ENCODE peak calls at places on chromosomes 2 and 18, in seven cellular contexts. G, K, N, C, J, V and B are unnamed samples.
A peak's percentile ranks its signal among the peaks of the same experiment; 100 is the strongest.

GRCh38 chr2:142684667-142685066 is 192.8 kb upstream of the KYNU start:
- DNase-seq in V (no peak), K (no peak), J (no peak), N (no peak), C (no peak), G (no peak), B (no peak)

GRCh38 chr2:10392548-10392947 is 55.6 kb downstream of the ODC1 start:
- DNase-seq in C (no peak), K (no peak), J (no peak), V (no peak), G (no peak), N (no peak), B (no peak)

GRCh38 chr2:169066817-169067356 is 2.5 kb upstream of the DHRS9 start:
- DNase-seq in V (no peak), N (no peak), J (no peak), K (no peak), G (no peak), C (no peak), B (no peak)

GRCh38 chr2:25479761-25480160 is 138.0 kb upstream of the DNMT3A start:
- DNase-seq in K (no peak), N (no peak), J (no peak), G (no peak), C (no peak), V (no peak), B (no peak)

GRCh38 chr18:39500320-39500719 is 1934.7 kb upstream of the CELF4 start:
- DNase-seq in N (no peak), J (no peak), G (no peak), C (no peak), V (no peak), K (no peak), B (no peak)

GRCh38 chr18:54119524-54120019 is 104.9 kb downstream of the MBD2 start:
- DNase-seq in V (no peak), J (no peak), C (peak; percentile 32), G (no peak), K (no peak), N (peak; percentile 81), B (peak; percentile 5)

GRCh38 chr18:79554945-79555645 is 124.5 kb upstream of the CTDP1 start:
- DNase-seq in J (no peak), V (no peak), C (no peak), K (peak; percentile 42), N (no peak), G (peak; percentile 21), B (no peak)

GRCh38 chr2:164868563-164869419 is 27.2 kb upstream of the COBLL1 start:
- DNase-seq in G (no peak), N (no peak), K (no peak), C (no peak), J (no peak), V (no peak), B (no peak)

GRCh38 chr2:72888438-72889202 is 1.4 kb downstream of the SPR start:
- DNase-seq in C (no peak), K (no peak), V (no peak), G (no peak), N (no peak), J (no peak), B (no peak)

GRCh38 chr2:46854260-46854659 is 61.3 kb downstream of the MCFD2 start:
- DNase-seq in G (no peak), N (peak; percentile 80), K (no peak), C (no peak), J (no peak), V (no peak), B (no peak)

GRCh38 chr18:31553800-31554199 is 37.9 kb upstream of the TTR start:
- DNase-seq in K (no peak), C (no peak), J (no peak), V (no peak), G (no peak), N (no peak), B (no peak)

GRCh38 chr2:196551014-196551413 is 88.5 kb upstream of the CCDC150 start:
- DNase-seq in K (no peak), N (no peak), J (no peak), C (no peak), V (no peak), G (no peak), B (no peak)

GRCh38 chr2:173716458-173717052 is 248.6 kb downstream of the SP3 start:
- DNase-seq in J (no peak), K (no peak), G (no peak), C (no peak), V (no peak), N (no peak), B (no peak)

GRCh38 chr18:58218111-58218510 is 174.1 kb downstream of the NEDD4L start:
- DNase-seq in J (no peak), K (no peak), N (peak; percentile 41), C (no peak), V (no peak), G (no peak), B (no peak)

GRCh38 chr18:21672868-21673267 is 31.7 kb downstream of the ABHD3 start:
- DNase-seq in N (peak; percentile 11), J (peak; percentile 59), V (no peak), C (peak; percentile 40), G (peak; percentile 73), K (peak; percentile 77), B (peak; percentile 13)

GRCh38 chr18:34796013-34796657 is 86.0 kb downstream of the DTNA start:
- DNase-seq in V (no peak), K (no peak), C (no peak), N (no peak), G (no peak), J (no peak), B (no peak)

GRCh38 chr2:237315170-237315880 is 98.6 kb downstream of the COL6A3 start:
- DNase-seq in K (peak; percentile 80), G (peak; percentile 80), N (peak; percentile 98), C (no peak), J (peak; percentile 95), V (peak; percentile 82), B (peak; percentile 81)

GRCh38 chr2:191552036-191552435 is 125.9 kb upstream of the NABP1 start:
- DNase-seq in N (peak; percentile 32), G (no peak), V (no peak), K (no peak), C (no peak), J (no peak), B (no peak)

GRCh38 chr2:73292906-73293533 is 328 bp downstream of the EGR4 start:
- DNase-seq in K (no peak), C (peak; percentile 45), N (no peak), V (no peak), J (no peak), G (no peak), B (no peak)

GRCh38 chr2:70089220-70089945 is 2.1 kb downstream of the PCBP1 start:
- DNase-seq in G (peak; percentile 72), J (peak; percentile 61), N (peak; percentile 43), K (peak; percentile 54), V (no peak), C (peak; percentile 33), B (peak; percentile 9)

GRCh38 chr18:26655614-26656400 is 107.5 kb upstream of the KCTD1 start:
- DNase-seq in N (peak; percentile 63), C (peak; percentile 68), K (no peak), G (peak; percentile 59), J (peak; percentile 61), V (no peak), B (peak; percentile 43)

GRCh38 chr2:144523606-144524131 is 3.8 kb upstream of the ZEB2 start:
- DNase-seq in N (no peak), K (no peak), J (no peak), G (no peak), V (no peak), C (no peak), B (no peak)

GRCh38 chr18:48786621-48787522 is 163.9 kb downstream of the SMAD7 start:
- DNase-seq in G (no peak), J (peak; percentile 19), K (peak; percentile 42), N (no peak), C (no peak), V (no peak), B (no peak)

GRCh38 chr2:210046851-210047486 is 44.5 kb downstream of the RPE start:
- DNase-seq in J (no peak), G (no peak), K (no peak), C (no peak), N (no peak), V (no peak), B (no peak)

GRCh38 chr2:47429795-47430194 is 26.8 kb downstream of the MSH2 start:
- DNase-seq in K (no peak), N (peak; percentile 64), V (no peak), J (no peak), C (no peak), G (no peak), B (no peak)

GRCh38 chr18:55100817-55101457 is 141.7 kb upstream of the CCDC68 start:
- DNase-seq in K (no peak), C (no peak), G (no peak), J (no peak), V (no peak), N (peak; percentile 54), B (no peak)

GRCh38 chr18:37219257-37219656 is 346.3 kb downstream of the CELF4 start:
- DNase-seq in N (no peak), J (no peak), C (no peak), K (no peak), V (no peak), G (no peak), B (no peak)

GRCh38 chr2:134575888-134576287 is 142.9 kb downstream of the TMEM163 start:
- DNase-seq in N (no peak), V (no peak), J (no peak), G (no peak), K (no peak), C (no peak), B (no peak)

GRCh38 chr2:38744399-38744780 is 6.8 kb downstream of the SRSF7 start:
- DNase-seq in J (no peak), V (no peak), G (no peak), N (no peak), C (no peak), K (no peak), B (no peak)
- H3K36me3 ChIP-seq in J (peaks cover 14% of the 10 kb centered on the region), V (no peaks in the 10 kb centered on the region), G (no peaks in the 10 kb centered on the region), N (peaks cover 54% of the 10 kb centered on the region), C (peaks cover 93% of the 10 kb centered on the region), K (peaks cover 60% of the 10 kb centered on the region), B (peaks cover 96% of the 10 kb centered on the region)

GRCh38 chr2:23630111-23630480 is 245.1 kb downstream of the KLHL29 start:
- DNase-seq in C (no peak), K (no peak), J (peak; percentile 8), G (no peak), N (no peak), V (no peak), B (no peak)
- H3K4me3 ChIP-seq in C (no peak overlapping the region), K (no peak overlapping the region), J (no peak overlapping the region), G (no peak overlapping the region), N (no peak overlapping the region), V (no peak overlapping the region), B (no peak overlapping the region)

GRCh38 chr2:97755491-97755890 is 42.1 kb downstream of the ZAP70 start:
- DNase-seq in J (no peak), K (no peak), V (no peak), N (no peak), C (no peak), G (no peak), B (no peak)
- H3K36me3 ChIP-seq in J (no peaks in the 10 kb centered on the region), K (peaks cover 57% of the 10 kb centered on the region), V (no peaks in the 10 kb centered on the region), N (peaks cover 31% of the 10 kb centered on the region), C (peaks cover 58% of the 10 kb centered on the region), G (no peaks in the 10 kb centered on the region), B (no peaks in the 10 kb centered on the region)

GRCh38 chr2:219461061-219461514 is 26.4 kb downstream of the SPEG start:
- DNase-seq in V (no peak), N (peak; percentile 41), K (no peak), C (peak; percentile 52), J (peak; percentile 76), G (peak; percentile 43), B (peak; percentile 80)
- H3K4me3 ChIP-seq in V (no peak overlapping the region), N (peak overlapping the region; percentile 18), K (no peak overlapping the region), C (peak overlapping the region; percentile 32), J (peak overlapping the region; percentile 49), G (no peak overlapping the region), B (peak overlapping the region; percentile 0)